ENCODE peak calls at places on chromosomes 12 and 14, in four cellular contexts. X is omental fat pad, K is RWPE1, Z is activated B cell treated with CpG ODN at 0.5 μM for 24 hours. H is an unnamed sample.

GRCh38 chr12:704516-705242 is 41.4 kb upstream of the NINJ2 start:
- DNase-seq in X (no peak), K (no peak), Z (no peak), H (no peak)

GRCh38 chr12:106584104-106585064 is 1.6 kb downstream of the RFX4 start:
- DNase-seq in X (no peak), K (no peak), Z (no peak), H (no peak)

GRCh38 chr12:96422192-96422591 is 22.0 kb upstream of the CDK17 start:
- DNase-seq in X (no peak), K (no peak), Z (no peak), H (no peak)

GRCh38 chr12:94372379-94372930 is 87.2 kb downstream of the CEP83 start:
- DNase-seq in X (no peak), K (no peak), Z (no peak), H (no peak)

GRCh38 chr12:100574262-100575074 is 984 bp downstream of the GAS2L3 start:
- DNase-seq in X (no peak), K (peak), Z (no peak), H (no peak)

GRCh38 chr14:94515856-94516255 is 6.6 kb upstream of the SERPINA12 start:
- DNase-seq in X (no peak), K (no peak), Z (no peak), H (no peak)

GRCh38 chr12:68334136-68334535 is 2.0 kb upstream of the MDM1 start:
- DNase-seq in X (no peak), K (no peak), Z (no peak), H (no peak)

GRCh38 chr14:68687746-68688145 is 105.1 kb downstream of the ZFP36L1 start:
- DNase-seq in X (no peak), K (peak), Z (no peak), H (no peak)

GRCh38 chr14:65229431-65230286 is 127.3 kb upstream of the MAX start:
- DNase-seq in X (no peak), K (peak), Z (no peak), H (no peak)

GRCh38 chr14:99548285-99548684 is 55.7 kb downstream of the CCDC85C start:
- DNase-seq in X (no peak), K (no peak), Z (no peak), H (no peak)

DNA sequence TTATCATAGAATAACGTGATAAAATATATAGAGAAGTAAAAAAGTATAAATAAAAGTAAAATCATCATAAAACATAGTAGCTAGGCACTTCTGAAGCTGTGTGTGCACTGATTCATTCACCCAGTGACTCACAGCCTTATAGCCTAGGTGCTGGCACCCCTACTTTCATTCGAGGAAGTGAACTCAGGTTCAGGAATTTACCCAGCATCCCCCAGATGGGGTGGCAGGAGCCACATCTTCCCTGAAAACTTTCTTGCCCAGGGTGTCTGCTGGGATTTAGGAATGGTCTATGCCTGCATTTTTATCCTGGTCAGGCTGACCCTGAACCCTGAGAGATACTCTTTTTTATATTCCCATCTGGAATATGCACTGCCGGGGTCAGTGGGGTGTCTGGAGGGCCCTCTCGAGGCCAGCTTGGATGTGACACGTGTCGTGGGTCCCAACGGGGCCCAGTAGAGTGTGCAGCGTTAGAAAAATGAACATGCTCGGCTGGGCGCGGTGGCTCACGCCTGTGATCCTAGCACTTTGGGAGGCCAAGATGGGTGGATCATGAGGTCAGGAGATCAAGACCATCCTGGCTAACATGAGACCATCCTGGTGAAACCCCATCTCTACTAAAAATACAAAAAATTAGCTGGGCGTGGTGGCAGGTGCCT is 75.8 kb downstream of the AACS start:
- DNase-seq in X (no peak), K (peak), Z (no peak), H (no peak)
- TF ChIP-seq CTCF in X (no peak), K (no peak), Z (no peak), H (no peak)

DNA sequence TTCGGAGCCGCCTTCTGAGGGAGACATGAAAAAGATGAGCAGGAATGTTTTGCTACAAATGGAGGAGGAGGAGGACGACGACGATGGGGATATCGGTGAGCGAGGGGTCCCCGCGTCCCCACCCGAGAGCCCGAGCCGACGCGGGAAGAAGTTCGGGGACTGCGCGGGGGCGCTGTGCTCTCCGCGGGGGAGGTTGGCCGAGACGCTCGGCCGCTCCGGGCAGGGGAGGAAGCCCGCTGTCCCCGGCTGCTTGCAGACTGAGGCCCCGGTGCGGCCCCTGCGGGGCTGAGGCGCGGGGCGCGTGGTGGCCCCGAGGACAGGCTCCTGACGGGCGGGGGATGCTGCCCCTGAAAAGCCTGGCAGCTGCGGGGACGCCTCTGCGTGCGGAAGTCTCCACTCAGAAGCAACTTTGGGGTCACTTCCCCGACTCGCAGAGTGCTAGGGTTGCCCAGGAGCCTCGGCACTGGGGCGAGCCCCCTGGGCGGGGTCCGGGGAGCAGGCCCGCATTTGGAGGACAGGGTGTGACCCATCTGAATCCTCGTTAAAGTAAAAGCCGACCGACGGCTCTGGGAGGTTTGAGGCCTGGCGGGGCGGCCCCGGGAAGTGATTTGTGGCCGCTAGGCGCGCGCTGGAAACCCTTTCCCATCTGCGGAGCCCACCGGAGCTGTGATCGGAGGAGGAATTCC is 545 bp downstream of the ANO6 start:
- DNase-seq in X (peak), K (peak), Z (peak), H (peak)
- TF ChIP-seq CTCF in X (no peak), K (peak), Z (no peak), H (no peak)

GRCh38 chr14:75591331-75591946 is 13.0 kb downstream of the FLVCR2 start:
- DNase-seq in X (no peak), K (no peak), Z (no peak), H (no peak)
- TF ChIP-seq CTCF in X (no peak), K (no peak), Z (no peak), H (no peak)

GRCh38 chr14:36859119-36859518 is 197.5 kb downstream of the PAX9 start:
- DNase-seq in X (no peak), K (no peak), Z (no peak), H (no peak)

GRCh38 chr14:36866867-36867266 is 205.2 kb downstream of the PAX9 start:
- DNase-seq in X (no peak), K (no peak), Z (no peak), H (no peak)

GRCh38 chr14:36857842-36858445 is 196.3 kb downstream of the PAX9 start:
- DNase-seq in X (no peak), K (no peak), Z (no peak), H (no peak)

GRCh38 chr14:36863271-36863670 is 201.6 kb downstream of the PAX9 start:
- DNase-seq in X (no peak), K (no peak), Z (no peak), H (no peak)
- TF ChIP-seq CTCF in X (no peak), K (peak), Z (no peak), H (no peak)

DNA sequence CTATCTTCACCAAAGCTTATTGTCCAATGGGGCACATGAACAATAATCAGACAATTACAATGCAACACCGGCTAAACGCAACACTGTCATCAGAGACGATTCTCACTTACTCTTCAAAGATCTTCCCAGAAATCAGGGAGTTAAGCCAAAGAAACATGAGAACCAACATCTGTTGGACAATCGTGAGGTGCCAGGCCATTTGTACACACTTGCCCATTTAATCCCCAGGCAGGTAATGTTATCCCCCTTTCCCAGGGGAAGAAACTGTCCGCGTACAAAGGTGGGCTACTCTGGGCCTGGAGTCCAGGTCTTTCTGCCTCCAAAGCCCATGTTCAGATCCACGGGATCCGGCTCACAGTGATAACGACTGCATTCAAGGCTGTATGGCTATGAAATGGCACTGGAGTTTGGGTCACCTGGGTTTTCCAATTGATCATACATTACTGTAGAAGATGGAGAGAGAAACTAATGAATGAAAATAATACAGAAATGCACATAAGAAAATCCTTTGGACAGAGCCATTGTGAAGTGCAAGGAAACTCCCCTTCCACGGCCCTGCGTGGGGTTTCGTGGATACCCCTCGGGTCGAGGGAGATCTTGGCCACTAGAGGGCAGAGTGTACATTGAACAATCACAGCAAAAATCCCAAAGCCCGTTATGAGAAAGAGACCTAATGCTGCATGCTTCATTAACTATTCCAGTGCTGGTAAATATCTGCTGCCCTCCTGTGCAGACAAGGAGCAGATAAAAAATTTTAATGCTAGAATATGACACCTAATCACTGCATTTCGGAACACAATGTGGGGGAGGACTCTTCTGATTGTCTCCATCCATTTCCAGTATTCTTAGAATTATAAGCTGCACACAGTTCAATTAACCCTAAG is 111.4 kb downstream of the EGLN3 start:
- DNase-seq in X (peak), K (peak), Z (no peak), H (peak)
- TF ChIP-seq CTCF in X (no peak), K (peak), Z (no peak), H (peak)

GRCh38 chr14:32230695-32231280 is 27.7 kb upstream of the RNU6-8 start:
- DNase-seq in X (no peak), K (peak), Z (no peak), H (no peak)

GRCh38 chr14:32225378-32225920 is 22.4 kb upstream of the RNU6-8 start:
- DNase-seq in X (no peak), K (no peak), Z (no peak), H (no peak)

GRCh38 chr14:32226051-32226450 is 23.0 kb upstream of the RNU6-8 start:
- DNase-seq in X (no peak), K (no peak), Z (no peak), H (no peak)

GRCh38 chr14:32230181-32230580 is 27.1 kb upstream of the RNU6-8 start:
- DNase-seq in X (no peak), K (peak), Z (no peak), H (no peak)

GRCh38 chr14:32224731-32225377 is 21.8 kb upstream of the RNU6-8 start:
- DNase-seq in X (no peak), K (peak), Z (no peak), H (no peak)
- TF ChIP-seq CTCF in X (no peak), K (no peak), Z (no peak), H (no peak)